ENCODE peak calls at places on chromosomes 4 and X, in seven cellular contexts. T is fibroblast of mammary gland; V is activated CD4-positive, alpha-beta T cell treated with anti-CD3 and anti-CD28 coated beads for 1 hour; O is RKO; D is IMR-90; R is H7; Q is gastrocnemius medialis. J is an unnamed sample.

GRCh38 chr4:168273838-168274237 is 44.7 kb downstream of the DDX60 start:
- DNase-seq in V (no peak), Q (no peak), D (no peak), R (no peak), O (no peak), T (no peak), J (no peak)

GRCh38 chr4:7425591-7426468 is 8.9 kb downstream of the PSAPL1 start:
- DNase-seq in Q (no peak), R (peak; percentile 31), V (peak; percentile 3), O (no peak), T (no peak), D (no peak), J (no peak)

GRCh38 chr4:165464813-165465381 is 86.1 kb downstream of the CPE start:
- DNase-seq in V (no peak), T (peak; percentile 54), O (peak; percentile 74), Q (no peak), R (peak; percentile 46), D (peak; percentile 48), J (peak; percentile 15)

GRCh38 chr4:127069675-127070074 is 563.1 kb upstream of the INTU start:
- DNase-seq in V (no peak), Q (no peak), O (no peak), D (peak; percentile 32), T (peak; percentile 35), R (peak; percentile 19), J (no peak)

GRCh38 chr4:41661447-41662076 is 87.0 kb downstream of the PHOX2B start:
- DNase-seq in Q (peak; percentile 6), D (peak; percentile 48), R (peak; percentile 56), T (peak; percentile 48), V (no peak), O (peak; percentile 63), J (peak; percentile 68)

GRCh38 chrX:72201836-72202536 is 20.4 kb downstream of the PIN4 start:
- DNase-seq in D (peak; percentile 83), Q (no peak), R (no peak), V (no peak), O (peak; percentile 90), T (peak; percentile 80), J (no peak)

GRCh38 chr4:53431052-53431451 is 53.6 kb downstream of the FIP1L1 start:
- DNase-seq in Q (no peak), R (no peak), V (no peak), D (no peak), O (no peak), T (no peak), J (no peak)

GRCh38 chr4:38140643-38141203 is 180.5 kb downstream of the PTTG2 start:
- DNase-seq in O (no peak), T (no peak), R (no peak), V (no peak), Q (no peak), D (no peak), J (no peak)

GRCh38 chr4:67531349-67531748 is 14.0 kb downstream of the CENPC start:
- DNase-seq in O (no peak), Q (no peak), D (no peak), T (no peak), V (no peak), R (no peak), J (no peak)

GRCh38 chrX:129720741-129721140 is 18.0 kb upstream of the XPNPEP2 start:
- DNase-seq in D (no peak), T (no peak), O (no peak), R (no peak), V (no peak), Q (no peak), J (no peak)